ENCODE peak calls at places on chromosome 16, in four cellular contexts. E, O, J and S are unnamed samples.

GRCh38 chr16:77745972-77746371 is 23.7 kb downstream of the NUDT7 start:
- DNase-seq in E (no peak), J (no peak), O (no peak), S (no peak)

GRCh38 chr16:57042157-57043111 is 49.9 kb upstream of the CPNE2 start:
- DNase-seq in O (no peak), E (no peak), J (no peak), S (no peak)

GRCh38 chr16:23016372-23016771 is 132.9 kb downstream of the USP31 start:
- DNase-seq in E (no peak), O (no peak), J (no peak), S (no peak)

GRCh38 chr16:50534958-50535357 is 13.2 kb upstream of the NKD1 start:
- DNase-seq in E (no peak), J (peak; percentile 35), O (no peak), S (no peak)

GRCh38 chr16:81437860-81438259 is 6.7 kb upstream of the CMIP start:
- DNase-seq in O (no peak), E (no peak), J (no peak), S (no peak)

GRCh38 chr16:87383522-87384161 is at the start of gene FBXO31:
- DNase-seq in O (peak; percentile 91), J (peak; percentile 90), E (peak; percentile 95), S (peak; percentile 88)

GRCh38 chr16:68265078-68265925 is 976 bp downstream of the SLC7A6 start:
- DNase-seq in E (peak; percentile 56), J (peak; percentile 66), O (no peak), S (peak; percentile 25)

GRCh38 chr16:14100825-14101224 is 29.7 kb downstream of the MRTFB start:
- DNase-seq in O (no peak), J (no peak), E (no peak), S (no peak)

GRCh38 chr16:3611145-3611977 is at the start of gene SLX4:
- DNase-seq in O (peak; percentile 84), J (peak; percentile 99), E (peak; percentile 100), S (peak; percentile 86)

GRCh38 chr16:49696414-49697101 is 159.4 kb downstream of the ZNF423 start:
- DNase-seq in O (peak; percentile 76), J (no peak), E (peak; percentile 75), S (peak; percentile 64)

GRCh38 chr16:10981697-10982216 is 37.4 kb downstream of the CLEC16A start:
- DNase-seq in E (peak; percentile 53), J (peak; percentile 27), O (no peak), S (peak; percentile 73)

GRCh38 chr16:31138621-31139578 is 3.4 kb upstream of the PRSS8 start:
- DNase-seq in E (peak; percentile 47), J (no peak), O (no peak), S (peak; percentile 54)

GRCh38 chr16:27727941-27728340 is 178.0 kb downstream of the KATNIP start:
- DNase-seq in J (no peak), E (no peak), O (no peak), S (no peak)

GRCh38 chr16:25553711-25554436 is 137.9 kb upstream of the HS3ST4 start:
- DNase-seq in O (no peak), E (no peak), J (peak; percentile 69), S (no peak)

GRCh38 chr16:89598199-89598598 is 15.2 kb upstream of the DPEP1 start:
- DNase-seq in O (no peak), J (no peak), E (no peak), S (no peak)

GRCh38 chr16:86016201-86016965 is 117.4 kb downstream of the IRF8 start:
- DNase-seq in E (peak; percentile 73), J (peak; percentile 63), O (peak; percentile 17), S (peak; percentile 52)

GRCh38 chr16:29920690-29921371 is 5.2 kb downstream of the KCTD13 start:
- DNase-seq in E (no peak), O (no peak), J (no peak), S (no peak)

GRCh38 chr16:60199154-60199553 is 1465.0 kb upstream of the GOT2 start:
- DNase-seq in O (no peak), J (no peak), E (no peak), S (no peak)

GRCh38 chr16:71895679-71896385 is 501 bp downstream of the IST1 start:
- DNase-seq in J (peak; percentile 49), E (no peak), O (no peak), S (peak; percentile 38)

GRCh38 chr16:51939371-51940005 is 607.5 kb downstream of the TOX3 start:
- DNase-seq in J (no peak), E (peak; percentile 68), O (no peak), S (no peak)

GRCh38 chr16:51941412-51941811 is 605.5 kb downstream of the TOX3 start:
- DNase-seq in J (no peak), E (no peak), O (no peak), S (no peak)

GRCh38 chr16:51940183-51940582 is 606.8 kb downstream of the TOX3 start:
- DNase-seq in O (no peak), J (no peak), E (no peak), S (no peak)

GRCh38 chr16:51938861-51939260 is 608.1 kb downstream of the TOX3 start:
- DNase-seq in E (no peak), J (no peak), O (no peak), S (no peak)

DNA sequence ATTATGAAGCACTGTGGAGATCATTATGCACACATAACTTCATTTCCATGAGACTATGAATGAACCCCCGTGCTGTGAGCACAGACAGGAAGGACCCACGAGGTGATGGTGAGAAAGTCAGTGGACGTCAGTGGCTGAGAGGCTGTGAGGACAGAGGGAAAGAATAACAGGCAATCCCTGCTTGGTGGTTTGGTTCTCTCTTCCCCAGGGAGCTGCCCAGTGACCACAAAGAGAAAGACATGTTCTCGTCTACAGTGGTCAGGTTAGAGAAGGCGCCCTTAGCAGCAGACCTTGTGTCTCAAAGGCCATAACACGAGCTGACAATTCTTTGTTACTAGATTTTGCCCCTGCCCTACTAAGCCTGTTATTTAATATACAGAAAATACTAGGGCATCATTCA is 609.2 kb downstream of the TOX3 start:
- DNase-seq in E (no peak), J (no peak), O (no peak), S (no peak)
- TF ChIP-seq TEAD4 in E (no peak), J (no peak), O (no peak), S (no peak)

GRCh38 chr16:1539720-1540555 is 6.5 kb downstream of the TMEM204 start:
- DNase-seq in J (no peak), E (no peak), O (no peak), S (no peak)

GRCh38 chr16:1537763-1538289 is 4.4 kb downstream of the TMEM204 start:
- DNase-seq in E (no peak), O (no peak), J (no peak), S (no peak)

GRCh38 chr16:1537138-1537577 is 3.7 kb downstream of the TMEM204 start:
- DNase-seq in E (no peak), O (no peak), J (no peak), S (no peak)

GRCh38 chr16:1540556-1540855 is 7.0 kb downstream of the TMEM204 start:
- DNase-seq in E (no peak), O (no peak), J (no peak), S (no peak)

GRCh38 chr16:1538804-1539520 is 5.5 kb downstream of the TMEM204 start:
- DNase-seq in J (no peak), E (peak; percentile 77), O (no peak), S (peak; percentile 59)
- TF ChIP-seq TEAD4 in J (no peak), E (no peak), O (no peak), S (no peak)

DNA sequence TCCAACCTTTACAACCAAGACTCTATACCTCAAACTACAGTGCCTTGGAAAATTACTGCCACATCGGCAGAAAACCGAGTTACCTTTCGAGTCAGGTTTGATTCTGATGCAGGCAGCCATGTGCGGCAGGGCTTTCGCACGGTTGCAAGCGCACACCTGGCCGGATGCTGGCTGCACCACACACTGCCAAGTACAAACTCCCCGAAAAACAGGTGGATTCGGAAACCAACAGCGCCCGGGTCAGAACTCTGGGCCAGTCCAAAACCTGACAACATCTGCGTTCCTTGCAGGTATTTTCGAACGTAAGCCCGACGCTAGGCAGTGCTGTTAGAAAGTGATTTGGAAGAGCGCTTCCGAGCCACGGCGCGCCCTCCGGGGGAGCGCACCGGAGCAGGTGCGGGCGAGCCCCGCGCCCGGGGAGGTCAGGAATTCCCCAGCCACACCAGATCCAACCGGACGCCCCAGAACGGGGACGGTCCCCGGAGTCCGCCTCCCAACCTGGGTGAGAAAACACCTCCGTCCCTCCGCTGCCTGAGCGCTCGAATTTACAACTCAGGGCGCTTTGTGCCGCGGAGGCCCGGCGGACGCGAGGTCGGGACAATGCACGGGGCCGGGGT is 1.2 kb downstream of the USP7 start:
- DNase-seq in E (peak; percentile 53), O (no peak), J (peak; percentile 35), S (no peak)
- TF ChIP-seq TEAD4 in E (no peak), O (no peak), J (no peak), S (no peak)

GRCh38 chr16:79595916-79596450 is 4.6 kb downstream of the MAF start:
- DNase-seq in O (no peak), J (no peak), E (no peak), S (no peak)

GRCh38 chr16:79597277-79597676 is 3.3 kb downstream of the MAF start:
- DNase-seq in E (no peak), J (no peak), O (no peak), S (no peak)

GRCh38 chr16:79598341-79599181 is 2.0 kb downstream of the MAF start:
- DNase-seq in O (peak; percentile 46), J (no peak), E (peak; percentile 83), S (peak; percentile 60)

GRCh38 chr16:79599256-79599836 is 1.2 kb downstream of the MAF start:
- DNase-seq in O (no peak), E (peak; percentile 66), J (no peak), S (peak; percentile 38)

GRCh38 chr16:79597775-79598174 is 2.8 kb downstream of the MAF start:
- DNase-seq in E (no peak), J (no peak), O (no peak), S (no peak)
- TF ChIP-seq TEAD4 in E (no peak), J (no peak), O (no peak), S (no peak)

GRCh38 chr16:73126453-73126853 is 78.5 kb upstream of the ZFHX3 start:
- DNase-seq in O (no peak), E (no peak), J (no peak), S (no peak)

GRCh38 chr16:73124097-73124652 is 76.2 kb upstream of the ZFHX3 start:
- DNase-seq in J (no peak), E (no peak), O (no peak), S (no peak)

GRCh38 chr16:73124665-73125064 is 76.7 kb upstream of the ZFHX3 start:
- DNase-seq in E (no peak), J (no peak), O (no peak), S (no peak)

GRCh38 chr16:73125860-73126259 is 77.9 kb upstream of the ZFHX3 start:
- DNase-seq in J (no peak), E (no peak), O (no peak), S (no peak)

GRCh38 chr16:73122604-73123386 is 74.9 kb upstream of the ZFHX3 start:
- DNase-seq in J (no peak), O (no peak), E (no peak), S (no peak)
- TF ChIP-seq TEAD4 in J (no peak), O (no peak), E (no peak), S (no peak)

GRCh38 chr16:19382084-19382801 is 35.4 kb upstream of the TMC5 start:
- DNase-seq in O (no peak), E (peak; percentile 10), J (no peak), S (no peak)
- TF ChIP-seq TEAD4 in O (no peak), E (no peak), J (no peak), S (no peak)